ENCODE peak calls at places on chromosomes 13 and 19, in five cellular contexts. G is prostate gland, V is NCI-H1436, D is skeletal muscle cell, J is mammary epithelial cell. Y is an unnamed sample.

GRCh38 chr19:45578861-45579260 is 5.7 kb downstream of the OPA3 start:
- DNase-seq in G (no peak), V (no peak), D (no peak), J (no peak), Y (peak; percentile 33)

GRCh38 chr19:10102787-10103236 is 334 bp upstream of the ANGPTL6 start:
- DNase-seq in G (no peak), V (no peak), D (no peak), J (no peak), Y (no peak)

GRCh38 chr19:51327066-51327985 is 14.6 kb downstream of the VSIG10L start:
- DNase-seq in G (no peak), V (no peak), D (no peak), J (peak; percentile 31), Y (peak; percentile 88)

GRCh38 chr19:38049105-38049649 is 142.2 kb downstream of the SIPA1L3 start:
- DNase-seq in G (no peak), V (no peak), D (no peak), J (no peak), Y (no peak)

GRCh38 chr19:48874309-48875135 is 2.3 kb downstream of the PPP1R15A start:
- DNase-seq in G (no peak), V (peak; percentile 45), D (peak; percentile 28), J (peak; percentile 72), Y (no peak)

GRCh38 chr13:97953376-97953970 is at the start of gene IPO5:
- DNase-seq in G (no peak), V (no peak), D (peak; percentile 52), J (no peak), Y (peak; percentile 65)

GRCh38 chr13:20901668-20902437 is 693 bp downstream of the XPO4 start:
- DNase-seq in G (no peak), V (no peak), D (no peak), J (peak; percentile 49), Y (peak; percentile 49)

GRCh38 chr13:71240906-71241305 is 626.1 kb downstream of the DACH1 start:
- DNase-seq in G (no peak), V (no peak), D (no peak), J (no peak), Y (no peak)

GRCh38 chr13:79674765-79675515 is 194.0 kb downstream of the NDFIP2 start:
- DNase-seq in G (no peak), V (no peak), D (no peak), J (peak; percentile 75), Y (no peak)

GRCh38 chr13:93554514-93554913 is 327.9 kb downstream of the GPC6 start:
- DNase-seq in G (no peak), V (no peak), D (no peak), J (no peak), Y (no peak)

GRCh38 chr13:103525530-103525929 is 459.3 kb upstream of the SLC10A2 start:
- DNase-seq in G (no peak), V (peak; percentile 28), D (no peak), J (no peak), Y (no peak)

GRCh38 chr13:25468330-25469178 is 96.8 kb downstream of the ATP8A2 start:
- DNase-seq in G (no peak), V (peak; percentile 40), D (no peak), J (peak; percentile 36), Y (peak; percentile 45)

GRCh38 chr13:32905063-32905863 is 111.0 kb upstream of the KL start:
- DNase-seq in G (no peak), V (no peak), D (no peak), J (peak; percentile 33), Y (peak; percentile 17)

GRCh38 chr13:24671367-24672117 is 8.7 kb upstream of the ATP12A start:
- DNase-seq in G (peak; percentile 36), V (no peak), D (peak; percentile 72), J (peak; percentile 87), Y (peak; percentile 83)

GRCh38 chr19:3012522-3013260 is 16.4 kb downstream of the TLE2 start:
- DNase-seq in G (no peak), V (no peak), D (no peak), J (no peak), Y (no peak)

GRCh38 chr13:113559901-113560644 is 24.5 kb upstream of the TFDP1 start:
- DNase-seq in G (no peak), V (no peak), D (no peak), J (no peak), Y (no peak)

GRCh38 chr19:49749055-49749716 is 13.9 kb downstream of the TSKS start:
- DNase-seq in G (no peak), V (no peak), D (no peak), J (no peak), Y (peak; percentile 37)

GRCh38 chr13:95603887-95604533 is 40.5 kb downstream of the DZIP1 start:
- DNase-seq in G (peak; percentile 65), V (no peak), D (no peak), J (peak; percentile 73), Y (no peak)

GRCh38 chr19:17743874-17744273 is 7.4 kb upstream of the FCHO1 start:
- DNase-seq in G (no peak), V (no peak), D (no peak), J (peak; percentile 30), Y (no peak)

GRCh38 chr19:2059422-2060201 is 8.6 kb upstream of the MKNK2 start:
- DNase-seq in G (peak; percentile 66), V (no peak), D (no peak), J (peak; percentile 45), Y (peak; percentile 71)

GRCh38 chr13:95288899-95289500 is 12.3 kb downstream of the ABCC4 start:
- DNase-seq in G (no peak), V (no peak), D (no peak), J (no peak), Y (no peak)

GRCh38 chr13:35723820-35724219 is 247.3 kb upstream of the MAB21L1 start:
- DNase-seq in G (no peak), V (no peak), D (no peak), J (no peak), Y (peak; percentile 62)

GRCh38 chr13:62336507-62336906 is 920.9 kb upstream of the PCDH20 start:
- DNase-seq in G (no peak), V (no peak), D (no peak), J (no peak), Y (no peak)

GRCh38 chr19:47757617-47758432 is 12.5 kb downstream of the NOP53 start:
- DNase-seq in G (no peak), V (no peak), D (no peak), J (no peak), Y (no peak)

GRCh38 chr13:30404207-30404606 is 18.1 kb upstream of the UBE2L5 start:
- DNase-seq in G (no peak), V (no peak), D (no peak), J (no peak), Y (no peak)